ENCODE peak calls at places on chromosomes 7 and 10, in four cellular contexts. C is dorsolateral prefrontal cortex, Q is uterus, F is A549. E is an unnamed sample.

GRCh38 chr7:119545118-119545517 is 727.9 kb upstream of the KCND2 start:
- DNase-seq in C (no peak), Q (no peak), F (no peak), E (no peak)

GRCh38 chr7:28768577-28769147 is 189.5 kb downstream of the TRIL start:
- DNase-seq in C (no peak), Q (no peak), F (no peak), E (no peak)

GRCh38 chr7:102912742-102913141 is at the start of gene LRRC17:
- DNase-seq in C (no peak), Q (no peak), F (no peak), E (no peak)

GRCh38 chr7:51080622-51081269 is 235.9 kb downstream of the COBL start:
- DNase-seq in C (no peak), Q (no peak), F (no peak), E (no peak)

GRCh38 chr7:102897211-102897621 is 15.6 kb upstream of the LRRC17 start:
- DNase-seq in C (no peak), Q (no peak), F (no peak), E (no peak)

GRCh38 chr7:80309377-80309776 is 174.7 kb downstream of the GNAI1 start:
- DNase-seq in C (no peak), Q (no peak), F (no peak), E (no peak)

GRCh38 chr7:27602766-27603165 is 59.9 kb downstream of the HIBADH start:
- DNase-seq in C (no peak), Q (no peak), F (no peak), E (no peak)

GRCh38 chr10:44995914-44996633 is 4.6 kb upstream of the ZNF22 start:
- DNase-seq in C (no peak), Q (peak), F (no peak), E (no peak)

GRCh38 chr10:57303567-57303966 is 942.5 kb upstream of the ZWINT start:
- DNase-seq in C (no peak), Q (no peak), F (no peak), E (no peak)

GRCh38 chr7:106064329-106064728 is 47.8 kb downstream of the SYPL1 start:
- DNase-seq in C (no peak), Q (no peak), F (no peak), E (no peak)

GRCh38 chr7:102287465-102288146 is 938 bp downstream of the SH2B2 start:
- DNase-seq in C (no peak), Q (peak), F (no peak), E (no peak)

GRCh38 chr10:92291921-92292860 is 1.2 kb downstream of the MARCHF5 start:
- DNase-seq in C (no peak), Q (peak), F (peak), E (peak)

GRCh38 chr7:111763221-111763791 is 201.0 kb upstream of the IMMP2L start:
- DNase-seq in C (no peak), Q (no peak), F (peak), E (peak)

GRCh38 chr7:82410461-82410860 is 33.1 kb downstream of the CACNA2D1 start:
- DNase-seq in C (no peak), Q (no peak), F (no peak), E (no peak)

GRCh38 chr10:32409741-32410140 is 36.2 kb upstream of the CCDC7 start:
- DNase-seq in C (no peak), Q (no peak), F (no peak), E (no peak)

GRCh38 chr10:4316166-4316810 is 509.7 kb upstream of the AKR1E2 start:
- DNase-seq in C (no peak), Q (no peak), F (no peak), E (no peak)

GRCh38 chr7:132148876-132149275 is 427.4 kb downstream of the PLXNA4 start:
- DNase-seq in C (no peak), Q (no peak), F (no peak), E (no peak)

GRCh38 chr10:71337219-71337625 is 18.2 kb downstream of the SLC29A3 start:
- DNase-seq in C (no peak), Q (no peak), F (no peak), E (no peak)

GRCh38 chr7:79452495-79453265 is 787 bp downstream of the MAGI2 start:
- DNase-seq in C (peak), Q (peak), F (peak), E (peak)

GRCh38 chr7:105656922-105657521 is 75.7 kb upstream of the EFCAB10 start:
- DNase-seq in C (no peak), Q (no peak), F (peak), E (peak)

GRCh38 chr10:124745678-124746077 is 1.5 kb upstream of the FAM53B start:
- DNase-seq in C (no peak), Q (no peak), F (peak), E (no peak)

GRCh38 chr7:49790209-49790608 is 16.8 kb downstream of the VWC2 start:
- DNase-seq in C (no peak), Q (no peak), F (no peak), E (no peak)

GRCh38 chr7:155804431-155804831 is 7.8 kb downstream of the SHH start:
- DNase-seq in C (no peak), Q (no peak), F (no peak), E (no peak)

DNA sequence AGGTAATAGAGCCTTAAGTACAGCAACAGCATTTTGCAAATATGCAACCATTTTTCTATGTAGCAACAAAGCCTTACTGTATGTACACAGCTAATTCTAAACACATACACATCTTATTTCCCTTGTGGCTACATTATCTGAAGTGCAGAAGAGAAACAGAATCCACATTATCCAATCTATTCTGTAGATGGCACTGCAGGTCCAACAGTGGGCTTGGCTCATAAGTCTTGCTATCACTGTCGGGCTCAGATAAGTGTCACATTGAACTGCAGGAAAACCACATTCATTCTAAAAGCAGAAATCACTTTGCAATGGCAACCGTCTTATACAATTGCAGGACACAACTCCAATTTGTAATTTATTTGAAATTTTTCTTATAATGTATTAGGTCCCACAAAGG is 109.8 kb upstream of the NOBOX start:
- DNase-seq in C (no peak), Q (no peak), F (peak), E (peak)
- TF ChIP-seq CTCF in C (peak), Q (peak), F (peak), E (no peak)

DNA sequence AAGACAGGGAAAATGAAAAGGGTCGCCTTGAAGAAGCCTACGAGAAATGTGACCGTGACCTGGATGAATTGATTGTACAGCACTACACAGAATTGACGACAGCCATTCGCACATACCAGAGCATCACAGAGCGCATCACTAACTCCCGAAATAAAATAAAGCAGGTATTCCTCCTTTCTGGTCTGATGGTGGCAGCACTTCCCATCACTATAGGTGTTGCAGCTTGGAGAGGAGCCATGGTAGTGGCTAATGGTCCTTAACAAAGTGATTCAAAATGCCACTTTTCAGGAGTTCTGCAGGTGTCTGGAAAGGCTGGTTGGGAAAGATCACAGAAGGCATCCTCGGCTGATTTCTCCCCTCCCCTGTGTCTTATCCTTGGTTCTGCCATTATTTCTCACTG is 22.1 kb downstream of the EXOC4 start:
- DNase-seq in C (no peak), Q (no peak), F (no peak), E (no peak)
- TF ChIP-seq CTCF in C (no peak), Q (no peak), F (no peak), E (no peak)

DNA sequence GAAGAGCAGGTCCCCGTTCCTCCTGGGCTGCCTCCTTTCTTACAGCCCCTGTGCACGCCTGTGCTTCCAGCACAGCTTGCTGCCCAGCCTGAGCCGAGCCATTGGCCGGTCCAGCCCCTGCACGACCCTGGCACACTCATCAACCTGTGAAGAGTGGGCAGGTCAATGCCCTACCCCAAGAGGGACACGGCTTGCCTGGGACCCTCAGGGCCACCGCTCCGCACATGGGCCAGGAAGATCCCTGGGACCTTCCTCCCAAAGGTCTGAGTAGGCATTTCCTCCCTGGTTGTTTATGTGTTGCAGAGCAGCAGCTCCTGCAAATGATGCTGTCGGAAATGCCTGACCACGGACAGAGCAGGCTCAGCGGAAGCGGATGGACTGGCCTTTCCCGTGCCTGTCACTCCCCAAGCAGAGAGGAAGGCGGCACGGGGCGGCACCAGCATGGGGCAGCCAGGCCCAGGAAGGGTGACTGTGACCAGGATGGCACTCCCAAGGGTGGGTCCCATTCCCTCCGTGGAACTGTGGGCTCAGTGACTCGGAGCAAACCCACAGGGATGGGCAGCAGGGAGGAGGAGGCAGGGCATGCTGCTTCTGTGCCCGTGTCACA is 252.5 kb downstream of the TNS3 start:
- DNase-seq in C (no peak), Q (no peak), F (no peak), E (peak)
- TF ChIP-seq CTCF in C (no peak), Q (no peak), F (no peak), E (no peak)

GRCh38 chr7:11557627-11558026 is 274.4 kb downstream of the THSD7A start:
- DNase-seq in C (no peak), Q (no peak), F (no peak), E (peak)
- TF ChIP-seq CTCF in C (no peak), Q (no peak), F (peak), E (peak)

GRCh38 chr7:151009340-151010001 is 14.8 kb downstream of the ATG9B start:
- DNase-seq in C (no peak), Q (no peak), F (no peak), E (no peak)
- TF ChIP-seq CTCF in C (no peak), Q (no peak), F (no peak), E (no peak)

GRCh38 chr10:79146611-79147130 is 77.9 kb downstream of the ZMIZ1 start:
- DNase-seq in C (no peak), Q (no peak), F (no peak), E (no peak)
- TF ChIP-seq CTCF in C (no peak), Q (peak), F (no peak), E (no peak)

DNA sequence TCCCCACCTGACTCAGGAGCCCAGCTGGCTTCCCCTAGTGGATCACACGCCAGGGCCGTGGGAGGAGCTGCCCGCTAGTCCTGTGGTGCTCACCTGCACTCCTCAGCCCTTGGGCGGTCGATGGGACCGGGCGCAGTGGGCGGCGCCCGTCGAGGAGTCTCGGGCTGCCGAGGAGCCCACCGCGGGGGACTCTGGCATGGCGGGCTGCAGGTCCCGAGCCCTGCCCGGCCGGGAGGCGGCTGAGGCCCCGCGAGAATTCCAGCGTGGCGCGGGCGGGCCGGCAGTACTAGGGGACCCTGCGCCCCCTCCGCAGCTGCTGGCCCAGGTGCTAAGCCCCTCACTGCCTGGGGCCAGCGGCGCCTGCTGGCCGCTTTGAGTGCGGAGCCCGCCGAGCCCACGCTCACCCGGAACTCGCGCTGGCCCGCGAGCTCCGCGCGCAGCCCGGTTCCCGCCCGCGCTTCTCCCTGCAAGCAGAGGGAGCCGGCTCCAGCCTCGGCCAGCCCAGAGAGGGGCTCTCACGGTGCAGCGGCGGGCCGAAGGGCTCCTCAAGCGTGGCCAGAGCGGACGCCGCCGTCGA is 367.9 kb downstream of the TYW1 start:
- DNase-seq in C (no peak), Q (no peak), F (no peak), E (peak)
- TF ChIP-seq CTCF in C (no peak), Q (no peak), F (no peak), E (no peak)

DNA sequence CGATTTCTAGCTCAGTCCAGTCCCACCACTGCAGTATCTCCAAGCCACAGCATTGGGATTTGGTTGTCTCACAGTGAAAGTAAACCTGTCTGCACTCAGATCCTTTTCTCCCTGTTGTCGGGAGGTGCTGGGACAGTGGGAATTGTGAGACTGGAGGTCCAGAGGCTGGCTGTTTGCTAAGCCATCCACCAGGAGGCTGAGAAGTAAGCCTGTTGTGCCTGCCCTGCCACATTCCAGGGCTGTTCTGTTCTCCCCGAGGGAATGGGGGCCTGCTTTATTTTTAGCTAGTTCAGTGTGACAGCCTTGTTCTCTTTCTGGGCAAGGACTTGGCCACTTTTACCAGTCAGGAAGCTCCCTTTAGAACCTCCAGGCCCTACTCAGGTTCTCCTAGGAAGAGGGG is 54.9 kb downstream of the HK1 start:
- DNase-seq in C (no peak), Q (no peak), F (no peak), E (no peak)
- TF ChIP-seq CTCF in C (no peak), Q (peak), F (no peak), E (no peak)

DNA sequence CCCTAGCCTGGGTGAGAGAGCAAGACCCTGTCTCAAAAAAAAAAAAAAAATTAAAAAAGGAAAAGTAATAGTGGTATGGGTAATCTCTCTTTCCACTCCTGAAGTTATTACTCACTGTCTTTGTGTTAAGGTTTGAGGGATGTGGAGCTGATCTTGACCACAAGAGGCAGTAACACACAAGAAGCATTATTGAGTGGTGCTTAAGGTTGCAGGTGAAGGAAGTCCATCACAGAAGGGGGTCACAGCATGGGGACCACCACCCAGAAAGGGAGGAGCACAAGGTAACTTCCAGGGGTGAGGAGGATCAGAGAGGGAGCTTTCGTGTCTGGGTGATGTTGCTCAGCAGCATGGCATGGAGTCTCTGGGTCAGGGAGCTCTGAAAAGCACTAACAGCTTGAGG is 100.2 kb upstream of the DNAJC1 start:
- DNase-seq in C (no peak), Q (no peak), F (peak), E (no peak)
- TF ChIP-seq CTCF in C (no peak), Q (no peak), F (no peak), E (no peak)